ENCODE peak calls at places on chromosomes 11 and 22, in seven cellular contexts. One of them, this sample, is unnamed. For H3K4me1, the result is how much of the 10 kb centered on the place peaks cover.

GRCh38 chr11:119067371-119068222 is at the start of gene VPS11:
- DNase-seq in SK-N-SH: peak
- DNase-seq in stomach: peak
- DNase-seq in spleen: peak
- DNase-seq in breast epithelium: peak
- DNase-seq in endothelial cell of umbilical vein: peak
- DNase-seq in esophagus muscularis mucosa: peak
- DNase-seq in this sample: peak

GRCh38 chr11:60854140-60854846 is 1.5 kb downstream of the PTGDR2 start:
- DNase-seq in endothelial cell of umbilical vein: no peak
- DNase-seq in spleen: peak
- DNase-seq in breast epithelium: no peak
- DNase-seq in SK-N-SH: no peak
- DNase-seq in stomach: no peak
- DNase-seq in esophagus muscularis mucosa: no peak
- DNase-seq in this sample: no peak

GRCh38 chr11:65429724-65430405 is 7.3 kb downstream of the NEAT1 start:
- DNase-seq in spleen: peak
- DNase-seq in endothelial cell of umbilical vein: peak
- DNase-seq in breast epithelium: peak
- DNase-seq in esophagus muscularis mucosa: no peak
- DNase-seq in stomach: peak
- DNase-seq in SK-N-SH: no peak
- DNase-seq in this sample: peak

GRCh38 chr22:17401728-17402127 is 32.5 kb downstream of the CECR2 start:
- DNase-seq in breast epithelium: no peak
- DNase-seq in stomach: no peak
- DNase-seq in endothelial cell of umbilical vein: no peak
- DNase-seq in spleen: no peak
- DNase-seq in esophagus muscularis mucosa: no peak
- DNase-seq in SK-N-SH: no peak
- DNase-seq in this sample: no peak

GRCh38 chr22:39543095-39543494 is 10.5 kb upstream of the RPS19BP1 start:
- DNase-seq in spleen: no peak
- DNase-seq in esophagus muscularis mucosa: no peak
- DNase-seq in stomach: no peak
- DNase-seq in endothelial cell of umbilical vein: no peak
- DNase-seq in breast epithelium: no peak
- DNase-seq in SK-N-SH: peak
- DNase-seq in this sample: no peak

GRCh38 chr11:86809561-86809960 is 9.2 kb downstream of the PRSS23 start:
- DNase-seq in stomach: no peak
- DNase-seq in esophagus muscularis mucosa: no peak
- DNase-seq in SK-N-SH: no peak
- DNase-seq in spleen: no peak
- DNase-seq in endothelial cell of umbilical vein: no peak
- DNase-seq in breast epithelium: no peak
- DNase-seq in this sample: no peak

GRCh38 chr11:134476435-134477021 is 64.5 kb upstream of the B3GAT1 start:
- DNase-seq in esophagus muscularis mucosa: no peak
- DNase-seq in breast epithelium: no peak
- DNase-seq in stomach: no peak
- DNase-seq in endothelial cell of umbilical vein: no peak
- DNase-seq in spleen: no peak
- DNase-seq in SK-N-SH: no peak
- DNase-seq in this sample: no peak

GRCh38 chr11:45662096-45662664 is 3.2 kb downstream of the CHST1 start:
- DNase-seq in esophagus muscularis mucosa: no peak
- DNase-seq in breast epithelium: no peak
- DNase-seq in endothelial cell of umbilical vein: no peak
- DNase-seq in spleen: peak
- DNase-seq in SK-N-SH: no peak
- DNase-seq in stomach: no peak
- DNase-seq in this sample: peak

GRCh38 chr11:10410844-10411200 is 44.2 kb upstream of the AMPD3 start:
- DNase-seq in stomach: no peak
- DNase-seq in esophagus muscularis mucosa: no peak
- DNase-seq in endothelial cell of umbilical vein: no peak
- DNase-seq in SK-N-SH: no peak
- DNase-seq in breast epithelium: no peak
- DNase-seq in spleen: no peak
- DNase-seq in this sample: no peak

GRCh38 chr22:22881116-22882032 is 6.2 kb upstream of the IGLL5 start:
- DNase-seq in endothelial cell of umbilical vein: no peak
- DNase-seq in breast epithelium: no peak
- DNase-seq in SK-N-SH: peak
- DNase-seq in esophagus muscularis mucosa: no peak
- DNase-seq in spleen: no peak
- DNase-seq in stomach: no peak
- DNase-seq in this sample: no peak

GRCh38 chr11:68335693-68336092 is 23.3 kb downstream of the LRP5 start:
- DNase-seq in spleen: no peak
- DNase-seq in endothelial cell of umbilical vein: no peak
- DNase-seq in stomach: no peak
- DNase-seq in SK-N-SH: no peak
- DNase-seq in esophagus muscularis mucosa: no peak
- DNase-seq in breast epithelium: no peak
- DNase-seq in this sample: no peak

GRCh38 chr22:42814215-42814614 is 42.9 kb downstream of the ARFGAP3 start:
- DNase-seq in esophagus muscularis mucosa: no peak
- DNase-seq in SK-N-SH: no peak
- DNase-seq in endothelial cell of umbilical vein: peak
- DNase-seq in spleen: no peak
- DNase-seq in stomach: no peak
- DNase-seq in breast epithelium: no peak
- DNase-seq in this sample: no peak

GRCh38 chr11:104005234-104005855 is 31.1 kb upstream of the DDI1 start:
- DNase-seq in spleen: no peak
- DNase-seq in stomach: no peak
- DNase-seq in endothelial cell of umbilical vein: no peak
- DNase-seq in SK-N-SH: no peak
- DNase-seq in breast epithelium: no peak
- DNase-seq in esophagus muscularis mucosa: no peak
- DNase-seq in this sample: no peak

GRCh38 chr22:38202437-38203089 is 769 bp downstream of the MAFF start:
- DNase-seq in esophagus muscularis mucosa: no peak
- DNase-seq in breast epithelium: peak
- DNase-seq in stomach: peak
- DNase-seq in endothelial cell of umbilical vein: peak
- DNase-seq in spleen: peak
- DNase-seq in SK-N-SH: peak
- DNase-seq in this sample: peak

GRCh38 chr22:38201718-38202436 is at the start of gene MAFF:
- DNase-seq in esophagus muscularis mucosa: peak
- DNase-seq in breast epithelium: peak
- DNase-seq in spleen: peak
- DNase-seq in SK-N-SH: peak
- DNase-seq in endothelial cell of umbilical vein: peak
- DNase-seq in stomach: peak
- DNase-seq in this sample: peak

GRCh38 chr22:38203855-38204497 is 2.2 kb downstream of the MAFF start:
- DNase-seq in spleen: no peak
- DNase-seq in SK-N-SH: no peak
- DNase-seq in esophagus muscularis mucosa: no peak
- DNase-seq in breast epithelium: no peak
- DNase-seq in stomach: no peak
- DNase-seq in endothelial cell of umbilical vein: peak
- DNase-seq in this sample: peak

GRCh38 chr22:38204784-38205183 is 3.0 kb downstream of the MAFF start:
- DNase-seq in stomach: no peak
- DNase-seq in breast epithelium: no peak
- DNase-seq in esophagus muscularis mucosa: no peak
- DNase-seq in endothelial cell of umbilical vein: no peak
- DNase-seq in SK-N-SH: no peak
- DNase-seq in spleen: no peak
- DNase-seq in this sample: no peak

GRCh38 chr22:38203090-38203810 is 1.5 kb downstream of the MAFF start:
- DNase-seq in breast epithelium: peak
- DNase-seq in SK-N-SH: peak
- DNase-seq in endothelial cell of umbilical vein: peak
- DNase-seq in stomach: peak
- DNase-seq in esophagus muscularis mucosa: no peak
- DNase-seq in spleen: peak
- DNase-seq in this sample: peak
- TF ChIP-seq CTCF in breast epithelium: no peak
- TF ChIP-seq CTCF in SK-N-SH: no peak
- TF ChIP-seq CTCF in endothelial cell of umbilical vein: no peak
- TF ChIP-seq CTCF in stomach: no peak
- TF ChIP-seq CTCF in esophagus muscularis mucosa: no peak
- TF ChIP-seq CTCF in spleen: no peak
- TF ChIP-seq CTCF in this sample: no peak

GRCh38 chr11:120778692-120779490 is 245.0 kb upstream of the TBCEL start:
- DNase-seq in breast epithelium: no peak
- DNase-seq in SK-N-SH: no peak
- DNase-seq in endothelial cell of umbilical vein: no peak
- DNase-seq in esophagus muscularis mucosa: peak
- DNase-seq in stomach: no peak
- DNase-seq in spleen: peak
- DNase-seq in this sample: no peak

GRCh38 chr11:120776683-120777010 is 247.3 kb upstream of the TBCEL start:
- DNase-seq in endothelial cell of umbilical vein: no peak
- DNase-seq in SK-N-SH: no peak
- DNase-seq in esophagus muscularis mucosa: no peak
- DNase-seq in spleen: no peak
- DNase-seq in breast epithelium: no peak
- DNase-seq in stomach: no peak
- DNase-seq in this sample: no peak

GRCh38 chr11:120775986-120776682 is 247.8 kb upstream of the TBCEL start:
- DNase-seq in breast epithelium: no peak
- DNase-seq in esophagus muscularis mucosa: peak
- DNase-seq in stomach: no peak
- DNase-seq in SK-N-SH: no peak
- DNase-seq in spleen: no peak
- DNase-seq in endothelial cell of umbilical vein: no peak
- DNase-seq in this sample: no peak

GRCh38 chr11:120781486-120782120 is 242.3 kb upstream of the TBCEL start:
- DNase-seq in breast epithelium: no peak
- DNase-seq in esophagus muscularis mucosa: peak
- DNase-seq in stomach: no peak
- DNase-seq in spleen: peak
- DNase-seq in SK-N-SH: no peak
- DNase-seq in endothelial cell of umbilical vein: no peak
- DNase-seq in this sample: no peak

DNA sequence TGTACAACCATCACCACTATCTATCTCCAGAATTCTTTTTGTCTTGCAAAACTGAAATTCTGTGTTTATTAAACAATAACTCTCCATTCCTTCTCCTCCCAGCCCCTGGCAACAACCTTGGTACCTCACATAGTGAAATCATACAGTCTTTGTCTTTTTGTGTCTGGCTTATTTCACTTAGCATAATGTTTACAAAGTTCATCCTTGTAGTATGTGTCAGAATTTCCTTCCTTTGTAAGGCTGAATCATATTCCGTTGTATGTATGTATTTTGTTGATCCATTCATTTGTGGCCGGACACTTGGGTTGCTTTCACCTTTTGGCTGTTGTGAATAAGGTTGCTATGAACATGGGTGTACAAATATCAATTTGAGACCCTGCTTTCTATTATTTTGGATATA is 243.7 kb upstream of the TBCEL start:
- DNase-seq in SK-N-SH: no peak
- DNase-seq in stomach: no peak
- DNase-seq in esophagus muscularis mucosa: peak
- DNase-seq in endothelial cell of umbilical vein: peak
- DNase-seq in spleen: no peak
- DNase-seq in breast epithelium: no peak
- DNase-seq in this sample: no peak
- H3K4me1 ChIP-seq in SK-N-SH: under half
- H3K4me1 ChIP-seq in stomach: under half
- H3K4me1 ChIP-seq in esophagus muscularis mucosa: under half
- H3K4me1 ChIP-seq in endothelial cell of umbilical vein: under half
- H3K4me1 ChIP-seq in spleen: under half
- H3K4me1 ChIP-seq in breast epithelium: under half
- H3K4me1 ChIP-seq in this sample: under half

GRCh38 chr11:111365722-111366559 is 13.1 kb downstream of the POU2AF1 start:
- DNase-seq in spleen: no peak
- DNase-seq in esophagus muscularis mucosa: peak
- DNase-seq in endothelial cell of umbilical vein: no peak
- DNase-seq in breast epithelium: no peak
- DNase-seq in stomach: no peak
- DNase-seq in SK-N-SH: no peak
- DNase-seq in this sample: no peak

GRCh38 chr11:111364503-111364902 is 14.6 kb downstream of the POU2AF1 start:
- DNase-seq in spleen: no peak
- DNase-seq in SK-N-SH: no peak
- DNase-seq in endothelial cell of umbilical vein: no peak
- DNase-seq in breast epithelium: no peak
- DNase-seq in esophagus muscularis mucosa: no peak
- DNase-seq in stomach: no peak
- DNase-seq in this sample: no peak

GRCh38 chr11:111361874-111362273 is 17.2 kb downstream of the POU2AF1 start:
- DNase-seq in esophagus muscularis mucosa: peak
- DNase-seq in endothelial cell of umbilical vein: no peak
- DNase-seq in SK-N-SH: no peak
- DNase-seq in spleen: no peak
- DNase-seq in stomach: peak
- DNase-seq in breast epithelium: no peak
- DNase-seq in this sample: no peak

GRCh38 chr11:111362887-111363411 is 16.1 kb downstream of the POU2AF1 start:
- DNase-seq in esophagus muscularis mucosa: no peak
- DNase-seq in spleen: no peak
- DNase-seq in breast epithelium: no peak
- DNase-seq in endothelial cell of umbilical vein: no peak
- DNase-seq in stomach: peak
- DNase-seq in SK-N-SH: no peak
- DNase-seq in this sample: no peak

DNA sequence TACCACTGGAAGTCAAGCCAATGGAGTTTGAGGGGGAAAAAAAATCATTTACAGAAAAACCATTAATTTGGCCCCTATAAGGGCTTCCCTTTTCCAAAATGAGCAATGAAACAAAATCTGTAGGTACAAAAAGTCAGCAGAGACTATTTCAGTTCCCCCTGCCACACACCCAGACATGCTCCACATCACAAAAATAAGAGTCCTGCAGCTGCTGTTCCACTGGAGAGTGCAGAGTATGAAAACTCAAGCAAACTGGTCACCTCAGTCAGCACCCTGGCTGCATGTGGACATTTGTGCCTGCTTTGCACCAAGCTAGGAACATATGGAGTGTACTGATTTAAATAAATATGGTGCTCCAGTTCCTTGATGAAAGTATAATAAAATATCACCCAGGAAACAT is 15.1 kb downstream of the POU2AF1 start:
- DNase-seq in SK-N-SH: no peak
- DNase-seq in endothelial cell of umbilical vein: no peak
- DNase-seq in esophagus muscularis mucosa: no peak
- DNase-seq in breast epithelium: no peak
- DNase-seq in stomach: no peak
- DNase-seq in spleen: no peak
- DNase-seq in this sample: no peak
- TF ChIP-seq POLR2AphosphoS5 in SK-N-SH: no peak
- TF ChIP-seq POLR2AphosphoS5 in endothelial cell of umbilical vein: no peak
- TF ChIP-seq POLR2AphosphoS5 in esophagus muscularis mucosa: no peak
- TF ChIP-seq POLR2AphosphoS5 in breast epithelium: no peak
- TF ChIP-seq POLR2AphosphoS5 in stomach: no peak
- TF ChIP-seq POLR2AphosphoS5 in spleen: no peak
- TF ChIP-seq POLR2AphosphoS5 in this sample: no peak

DNA sequence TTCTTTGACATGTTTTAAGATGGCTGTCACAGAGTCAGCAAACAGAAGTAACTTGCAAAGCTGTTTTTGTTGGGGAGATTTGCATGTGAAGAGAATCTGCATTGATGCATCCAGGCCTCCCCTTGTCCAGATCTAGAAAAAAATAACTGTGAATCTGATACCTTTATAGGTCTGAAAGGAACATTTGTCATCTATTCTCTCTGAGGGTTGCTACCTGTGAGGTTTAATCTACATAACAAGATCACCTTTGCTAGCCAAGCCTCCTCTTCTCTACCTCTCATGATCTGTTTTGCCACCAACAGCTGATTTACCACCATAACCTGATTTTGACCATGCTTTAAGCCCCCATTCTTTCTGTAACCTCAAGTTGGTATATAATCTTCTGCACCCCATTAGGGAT is 47.2 kb upstream of the SLC5A12 start:
- DNase-seq in endothelial cell of umbilical vein: no peak
- DNase-seq in SK-N-SH: no peak
- DNase-seq in spleen: no peak
- DNase-seq in breast epithelium: no peak
- DNase-seq in stomach: no peak
- DNase-seq in esophagus muscularis mucosa: no peak
- DNase-seq in this sample: no peak
- TF ChIP-seq CTCF in endothelial cell of umbilical vein: no peak
- TF ChIP-seq CTCF in SK-N-SH: no peak
- TF ChIP-seq CTCF in spleen: no peak
- TF ChIP-seq CTCF in breast epithelium: no peak
- TF ChIP-seq CTCF in stomach: no peak
- TF ChIP-seq CTCF in esophagus muscularis mucosa: no peak
- TF ChIP-seq CTCF in this sample: no peak